ENCODE peak calls at places on chromosomes 11 and 22, in eight cellular contexts. X is IMR-90, H is lower leg skin, F is adrenal gland, C is stomach, B is endothelial cell of umbilical vein, A is A549, V is body of pancreas. E is an unnamed sample.

GRCh38 chr22:29216873-29217666 is 11.4 kb downstream of the EMID1 start:
- DNase-seq in X (peak), H (no peak), F (peak), C (no peak), B (no peak), A (no peak), V (peak), E (peak)

GRCh38 chr11:13955971-13956421 is 6.5 kb upstream of the SPON1 start:
- DNase-seq in X (peak), H (peak), F (peak), C (peak), B (peak), A (no peak), V (peak), E (peak)

GRCh38 chr11:68783216-68783821 is 32.0 kb upstream of the TESMIN start:
- DNase-seq in X (no peak), H (no peak), F (no peak), C (no peak), B (no peak), A (no peak), V (no peak), E (no peak)

GRCh38 chr11:8222820-8223512 is 40.7 kb downstream of the LMO1 start:
- DNase-seq in X (no peak), H (no peak), F (no peak), C (no peak), B (no peak), A (no peak), V (no peak), E (no peak)

GRCh38 chr11:10295056-10295901 is 1.3 kb upstream of the SBF2 start:
- DNase-seq in X (no peak), H (no peak), F (no peak), C (no peak), B (peak), A (no peak), V (no peak), E (no peak)

GRCh38 chr22:26303475-26303874 is 125.6 kb upstream of the ASPHD2 start:
- DNase-seq in X (no peak), H (no peak), F (no peak), C (no peak), B (no peak), A (no peak), V (no peak), E (no peak)

GRCh38 chr11:12735262-12735661 is 61.0 kb downstream of the TEAD1 start:
- DNase-seq in X (no peak), H (no peak), F (no peak), C (no peak), B (no peak), A (no peak), V (no peak), E (no peak)

GRCh38 chr11:32583451-32584271 is at the start of gene EIF3M:
- DNase-seq in X (peak), H (peak), F (peak), C (peak), B (peak), A (peak), V (peak), E (peak)

GRCh38 chr22:41565403-41566054 is 4.7 kb downstream of the CSDC2 start:
- DNase-seq in X (peak), H (no peak), F (peak), C (no peak), B (peak), A (peak), V (peak), E (no peak)

GRCh38 chr11:111429066-111429506 is 50.0 kb upstream of the POU2AF1 start:
- DNase-seq in X (peak), H (peak), F (peak), C (peak), B (peak), A (no peak), V (peak), E (peak)

GRCh38 chr11:71302534-71302909 is 50.1 kb upstream of the SHANK2 start:
- DNase-seq in X (no peak), H (no peak), F (no peak), C (peak), B (no peak), A (no peak), V (no peak), E (no peak)

GRCh38 chr11:44949160-44950035 is 1.3 kb downstream of the TP53I11 start:
- DNase-seq in X (peak), H (no peak), F (no peak), C (no peak), B (peak), A (peak), V (peak), E (peak)

GRCh38 chr22:27380826-27381225 is 420.7 kb downstream of the MN1 start:
- DNase-seq in X (no peak), H (no peak), F (no peak), C (no peak), B (no peak), A (no peak), V (no peak), E (no peak)

GRCh38 chr22:23784215-23784732 is 2.5 kb upstream of the SMARCB1 start:
- DNase-seq in X (peak), H (no peak), F (no peak), C (peak), B (no peak), A (no peak), V (peak), E (peak)

GRCh38 chr11:32451808-32452207 is 16.5 kb upstream of the WT1 start:
- DNase-seq in X (no peak), H (no peak), F (no peak), C (no peak), B (no peak), A (no peak), V (no peak), E (no peak)

GRCh38 chr11:14645985-14646900 is 2.6 kb downstream of the PDE3B start:
- DNase-seq in X (no peak), H (no peak), F (no peak), C (no peak), B (no peak), A (no peak), V (no peak), E (no peak)

GRCh38 chr11:26228778-26229177 is 103.2 kb upstream of the ANO3 start:
- DNase-seq in X (peak), H (no peak), F (no peak), C (no peak), B (peak), A (no peak), V (no peak), E (no peak)

GRCh38 chr11:77198440-77198849 is 70.4 kb downstream of the MYO7A start:
- DNase-seq in X (peak), H (no peak), F (peak), C (no peak), B (peak), A (peak), V (peak), E (peak)

GRCh38 chr11:66311965-66312548 is 4.8 kb downstream of the CD248 start:
- DNase-seq in X (peak), H (peak), F (peak), C (peak), B (peak), A (peak), V (peak), E (peak)

GRCh38 chr22:17264321-17265052 is 45.3 kb upstream of the ADA2 start:
- DNase-seq in X (peak), H (no peak), F (no peak), C (no peak), B (no peak), A (no peak), V (no peak), E (no peak)

GRCh38 chr22:45344339-45344738 is 34.6 kb downstream of the FAM118A start:
- DNase-seq in X (no peak), H (no peak), F (no peak), C (no peak), B (no peak), A (peak), V (no peak), E (no peak)

GRCh38 chr22:41197046-41197807 is 7.9 kb upstream of the L3MBTL2 start:
- DNase-seq in X (peak), H (peak), F (peak), C (peak), B (peak), A (peak), V (peak), E (peak)

GRCh38 chr11:6604081-6604626 is 580 bp downstream of the ILK start:
- DNase-seq in X (peak), H (peak), F (no peak), C (peak), B (peak), A (peak), V (peak), E (peak)

GRCh38 chr11:21582791-21583190 is 610.1 kb upstream of the ANO5 start:
- DNase-seq in X (no peak), H (no peak), F (no peak), C (no peak), B (no peak), A (no peak), V (no peak), E (no peak)

GRCh38 chr11:109547356-109548027 is 125.5 kb downstream of the C11orf87 start:
- DNase-seq in X (peak), H (no peak), F (no peak), C (no peak), B (no peak), A (no peak), V (no peak), E (no peak)

GRCh38 chr11:8283510-8284272 is 20.0 kb upstream of the LMO1 start:
- DNase-seq in X (no peak), H (peak), F (peak), C (no peak), B (no peak), A (no peak), V (peak), E (no peak)

GRCh38 chr22:49994361-49995058 is 18.1 kb downstream of the IL17REL start:
- DNase-seq in X (no peak), H (no peak), F (no peak), C (peak), B (no peak), A (no peak), V (no peak), E (no peak)

GRCh38 chr11:86167499-86168161 is 76.9 kb upstream of the EED start:
- DNase-seq in X (no peak), H (no peak), F (no peak), C (no peak), B (peak), A (no peak), V (no peak), E (no peak)

GRCh38 chr11:119671048-119671447 is 58.0 kb downstream of the NECTIN1 start:
- DNase-seq in X (peak), H (no peak), F (peak), C (peak), B (peak), A (no peak), V (peak), E (peak)

GRCh38 chr11:120608760-120609211 is 97.2 kb downstream of the GRIK4 start:
- DNase-seq in X (no peak), H (peak), F (peak), C (no peak), B (no peak), A (no peak), V (peak), E (no peak)

GRCh38 chr11:3021125-3021524 is 29.0 kb upstream of the NAP1L4 start:
- DNase-seq in X (peak), H (no peak), F (no peak), C (peak), B (peak), A (peak), V (peak), E (peak)
- TF ChIP-seq CTCF in X (peak), H (no peak), F (peak), C (peak), B (peak), A (peak), V (peak), E (peak)

GRCh38 chr11:61827573-61828378 is at the start of gene FADS2:
- DNase-seq in X (peak), H (peak), F (peak), C (peak), B (peak), A (peak), V (peak), E (peak)
- TF ChIP-seq POLR2A in X (peak), H (no peak), F (peak), C (no peak), B (no peak), A (peak), V (peak), E (no peak)

GRCh38 chr11:67439321-67440228 is 2.1 kb upstream of the PTPRCAP start:
- DNase-seq in X (no peak), H (no peak), F (no peak), C (peak), B (peak), A (peak), V (peak), E (no peak)
- TF ChIP-seq CTCF in X (no peak), H (no peak), F (no peak), C (no peak), B (no peak), A (peak), V (no peak), E (no peak)

DNA sequence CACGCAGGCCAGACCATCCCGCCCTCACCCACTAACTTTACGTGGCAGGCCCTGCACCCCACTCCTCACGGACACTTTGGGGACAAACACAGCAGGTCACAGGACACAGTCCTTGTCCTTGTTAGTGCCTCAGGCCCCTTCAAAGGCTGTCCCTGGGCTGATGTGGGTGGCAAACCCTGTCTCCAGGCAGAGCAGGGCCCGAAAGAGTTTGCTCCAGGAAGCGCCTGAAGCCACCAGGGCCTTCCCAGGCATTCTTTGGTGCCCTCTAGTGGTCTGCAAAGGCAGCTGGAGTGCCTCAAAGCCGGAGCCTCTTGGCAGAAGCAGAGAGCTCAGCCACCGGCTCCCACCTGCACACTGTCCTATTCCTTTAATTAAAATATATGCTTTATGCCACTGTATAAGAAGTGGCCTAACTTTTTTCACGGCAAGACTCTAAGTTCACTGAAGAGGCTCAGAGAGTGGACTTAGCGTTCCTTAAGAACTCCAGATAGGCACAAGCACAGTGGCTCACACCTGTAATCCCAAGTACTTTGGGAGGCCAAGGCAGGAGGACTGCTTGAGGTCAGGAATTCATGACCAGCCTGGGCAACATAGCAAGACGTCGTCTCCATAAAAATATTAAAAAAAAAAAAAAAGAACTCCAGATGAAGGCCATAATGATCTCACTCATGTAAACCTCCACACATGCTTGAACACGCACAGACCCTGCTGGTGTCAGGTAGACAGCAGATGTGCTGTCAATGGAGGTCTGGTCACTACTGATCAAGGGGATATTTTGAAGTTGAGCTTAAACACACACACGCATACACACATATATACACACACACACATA is 11.1 kb downstream of the TXN2 start:
- DNase-seq in X (peak), H (peak), F (peak), C (peak), B (peak), A (peak), V (peak), E (peak)
- TF ChIP-seq POLR2A in X (peak), H (no peak), F (no peak), C (no peak), B (no peak), A (no peak), V (no peak), E (no peak)

GRCh38 chr11:61743486-61744095 is 8.8 kb upstream of the MYRF start:
- DNase-seq in X (no peak), H (no peak), F (no peak), C (no peak), B (no peak), A (no peak), V (no peak), E (no peak)
- TF ChIP-seq CTCF in X (no peak), H (no peak), F (no peak), C (no peak), B (no peak), A (no peak), V (no peak), E (no peak)

DNA sequence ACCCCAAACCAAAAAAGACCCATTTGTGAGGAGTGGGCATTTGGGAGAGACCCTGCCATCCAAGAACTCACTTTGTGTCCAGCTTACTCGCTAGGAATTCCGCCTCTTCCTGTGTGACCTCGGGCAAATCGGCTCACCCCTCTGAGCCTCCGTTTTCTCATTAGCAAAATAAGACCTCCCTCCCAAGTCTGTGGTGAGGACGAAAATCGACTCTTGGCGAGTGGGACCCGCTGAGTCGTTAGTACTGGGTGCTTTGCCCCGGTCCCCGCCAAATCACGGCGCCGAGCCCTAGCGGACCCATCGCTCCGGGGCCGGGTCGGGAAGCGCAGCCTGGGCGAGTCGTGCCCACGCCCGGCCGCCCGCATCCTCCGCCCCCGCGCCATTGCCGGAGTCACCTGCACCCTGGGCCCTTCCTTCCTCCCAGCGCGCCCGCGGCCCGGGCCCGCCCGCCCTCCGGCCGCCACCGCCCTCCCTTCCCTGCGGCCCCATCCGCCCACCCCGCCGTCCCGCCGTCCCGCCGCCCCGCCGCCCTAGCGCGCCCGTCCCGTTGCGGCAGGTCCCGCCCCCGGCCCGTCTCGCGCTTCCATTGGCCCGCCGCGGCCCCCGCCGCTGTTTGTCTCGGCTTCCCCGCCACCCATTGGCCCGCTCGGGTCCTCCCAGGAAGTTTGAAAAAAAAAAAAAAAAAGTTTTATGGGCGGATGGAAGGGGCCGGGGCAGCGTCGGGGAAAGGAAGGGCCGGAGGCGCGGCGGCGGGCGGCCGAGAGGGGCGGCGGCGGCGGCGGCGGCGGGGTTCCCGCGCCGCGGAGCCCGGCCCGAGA is 48.9 kb downstream of the TRIOBP start:
- DNase-seq in X (peak), H (peak), F (peak), C (peak), B (peak), A (peak), V (peak), E (peak)
- TF ChIP-seq POLR2A in X (peak), H (no peak), F (peak), C (no peak), B (peak), A (peak), V (peak), E (peak)

DNA sequence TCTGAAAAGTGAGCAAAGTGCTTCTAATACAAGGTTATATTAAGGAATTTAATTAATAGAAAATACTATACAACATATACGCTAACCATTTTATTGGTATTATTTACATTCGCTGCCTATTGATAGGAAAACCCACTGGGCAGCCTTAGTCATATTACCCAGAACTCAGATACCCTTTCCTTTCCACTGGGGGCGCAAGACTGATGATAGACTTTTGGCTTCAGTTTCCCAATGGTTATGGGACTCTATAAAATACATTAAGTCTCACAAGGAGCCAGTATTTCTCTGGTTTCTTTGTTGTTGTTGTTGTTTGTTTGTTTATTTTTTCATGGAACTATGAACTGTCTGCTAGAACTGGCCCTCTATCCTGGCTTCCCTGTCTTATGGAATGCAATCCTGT is 471.1 kb upstream of the KIRREL3 start:
- DNase-seq in X (no peak), H (no peak), F (no peak), C (no peak), B (no peak), A (no peak), V (no peak), E (no peak)
- TF ChIP-seq CTCF in X (no peak), H (no peak), F (no peak), C (no peak), B (no peak), A (no peak), V (no peak), E (no peak)

DNA sequence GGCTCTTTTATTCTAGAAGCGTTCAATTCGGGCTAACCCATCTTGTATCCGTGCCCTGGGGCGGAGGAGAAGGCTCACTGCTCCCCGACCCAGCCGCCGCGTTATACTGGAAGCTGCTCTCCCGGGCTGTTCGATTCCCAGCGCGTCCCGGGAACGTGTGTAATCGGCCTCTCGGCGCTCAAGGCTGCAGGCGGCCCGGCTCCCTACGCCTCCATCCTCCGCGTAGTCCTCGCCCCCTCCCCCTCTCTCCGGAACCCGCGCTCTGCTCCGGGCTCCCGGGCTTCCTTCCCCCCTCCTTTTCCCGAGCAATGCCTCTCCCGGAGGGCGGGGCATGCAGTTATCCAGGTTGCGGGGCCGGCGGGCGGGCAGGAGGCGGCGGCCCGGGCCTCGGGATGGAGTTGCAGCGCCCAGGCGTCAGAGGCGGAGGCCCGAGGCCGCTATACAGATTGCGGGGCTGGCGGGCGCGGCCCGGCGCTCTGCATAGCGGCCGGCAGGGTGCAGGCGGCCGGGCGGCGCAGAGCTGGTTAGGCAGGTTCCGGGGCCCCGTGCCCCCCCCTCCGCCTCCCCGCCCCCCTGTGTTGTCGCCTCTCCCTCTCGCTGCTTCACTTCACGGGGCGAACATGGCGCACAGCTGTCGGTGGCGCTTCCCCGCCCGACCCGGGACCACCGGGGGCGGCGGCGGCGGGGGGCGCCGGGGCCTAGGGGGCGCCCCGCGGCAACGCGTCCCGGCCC is at the start of gene KMT2A:
- DNase-seq in X (peak), H (peak), F (peak), C (peak), B (peak), A (peak), V (peak), E (peak)
- TF ChIP-seq POLR2A in X (no peak), H (no peak), F (peak), C (no peak), B (peak), A (peak), V (peak), E (peak)

GRCh38 chr22:36999463-36999862 is 19.8 kb downstream of the TST start:
- DNase-seq in X (no peak), H (no peak), F (peak), C (no peak), B (no peak), A (no peak), V (peak), E (no peak)

GRCh38 chr22:36998620-36999351 is 20.5 kb downstream of the TST start:
- DNase-seq in X (peak), H (no peak), F (peak), C (no peak), B (no peak), A (no peak), V (no peak), E (no peak)

GRCh38 chr22:37002633-37003032 is 16.6 kb downstream of the TST start:
- DNase-seq in X (no peak), H (no peak), F (no peak), C (no peak), B (no peak), A (no peak), V (no peak), E (no peak)

GRCh38 chr22:37000676-37001534 is 18.3 kb downstream of the TST start:
- DNase-seq in X (no peak), H (no peak), F (no peak), C (no peak), B (no peak), A (no peak), V (no peak), E (no peak)

GRCh38 chr22:37001826-37002225 is 17.4 kb downstream of the TST start:
- DNase-seq in X (no peak), H (no peak), F (no peak), C (no peak), B (no peak), A (no peak), V (no peak), E (no peak)
- TF ChIP-seq CTCF in X (no peak), H (no peak), F (no peak), C (no peak), B (no peak), A (no peak), V (no peak), E (no peak)

E was measured in right lobe of liver.